ENCODE peak calls at places on chromosomes 6 and 20, in six cellular contexts. G is fibroblast of mammary gland; I is H54; Z is NCI-H2081; C is stimulated activated CD4-positive, alpha-beta T cell treated with anti-CD3 and anti-CD28 coated beads, Interleukin-1b, Interleukin-23, amount 100 ng/mL, for 24 hours; P is psoas muscle. D is an unnamed sample.

GRCh38 chr6:113591896-113592827 is 265.0 kb upstream of the MARCKS start:
- DNase-seq in G (no peak), C (no peak), I (no peak), Z (peak), P (no peak), D (peak)

GRCh38 chr6:89347825-89348224 is 4.7 kb downstream of the UBE2J1 start:
- DNase-seq in Z (no peak), I (no peak), C (no peak), P (no peak), G (no peak), D (peak)

GRCh38 chr20:63132131-63132714 is 83.7 kb downstream of the YTHDF1 start:
- DNase-seq in G (no peak), Z (no peak), C (no peak), I (no peak), P (peak), D (no peak)

GRCh38 chr6:149059557-149059956 is 258.0 kb upstream of the TAB2 start:
- DNase-seq in C (no peak), Z (no peak), G (peak), P (no peak), I (no peak), D (no peak)

GRCh38 chr6:97026298-97026697 is 101.8 kb downstream of the KLHL32 start:
- DNase-seq in I (no peak), P (no peak), Z (peak), G (no peak), C (no peak), D (no peak)

GRCh38 chr6:131023834-131024504 is 39.1 kb downstream of the EPB41L2 start:
- DNase-seq in P (no peak), C (no peak), G (peak), Z (no peak), I (no peak), D (peak)

GRCh38 chr6:128438311-128438916 is 82.0 kb downstream of the PTPRK start:
- DNase-seq in G (no peak), Z (peak), I (no peak), P (no peak), C (no peak), D (no peak)

GRCh38 chr6:90072961-90073464 is 178.7 kb downstream of the GJA10 start:
- DNase-seq in C (no peak), Z (no peak), G (no peak), P (no peak), I (no peak), D (no peak)

GRCh38 chr20:37989601-37990001 is 43.7 kb downstream of the TTI1 start:
- DNase-seq in C (no peak), I (no peak), Z (no peak), P (peak), G (peak), D (peak)

GRCh38 chr6:125728739-125729138 is 20.7 kb upstream of the HEY2 start:
- DNase-seq in G (no peak), I (no peak), P (no peak), C (no peak), Z (no peak), D (peak)

GRCh38 chr6:782141-782540 is 89.2 kb upstream of the EXOC2 start:
- DNase-seq in C (no peak), I (no peak), G (peak), P (no peak), Z (no peak), D (no peak)

GRCh38 chr20:53737404-53738038 is 143.9 kb upstream of the ZNF217 start:
- DNase-seq in G (peak), C (no peak), I (no peak), P (no peak), Z (no peak), D (no peak)

GRCh38 chr6:75532521-75532920 is 38.9 kb upstream of the FILIP1 start:
- DNase-seq in I (no peak), C (no peak), Z (no peak), G (no peak), P (no peak), D (no peak)

GRCh38 chr6:110322151-110323003 is 35.8 kb downstream of the METTL24 start:
- DNase-seq in P (no peak), C (no peak), Z (no peak), G (no peak), I (no peak), D (no peak)